ENCODE peak calls at places on chromosomes 7 and 10, in five cellular contexts. K is lower lobe of right lung, T is kidney, F is colonic mucosa, V is PC-9. Z is an unnamed sample.

GRCh38 chr7:64294701-64295420 is 18.9 kb upstream of the ZNF736 start:
- DNase-seq in K (no peak), T (no peak), F (no peak), V (no peak), Z (peak; percentile 32)

GRCh38 chr10:124081547-124082140 is 11.8 kb downstream of the CHST15 start:
- DNase-seq in K (peak; percentile 14), T (no peak), F (no peak), V (no peak), Z (no peak)

GRCh38 chr10:47309403-47310089 is 9.5 kb downstream of the GDF10 start:
- DNase-seq in K (no peak), T (no peak), F (no peak), V (no peak), Z (no peak)

GRCh38 chr10:21173964-21174669 is 277.0 kb upstream of the NEBL start:
- DNase-seq in K (peak; percentile 92), T (peak; percentile 95), F (peak; percentile 65), V (peak; percentile 71), Z (no peak)

GRCh38 chr7:144784943-144785342 is 50.9 kb downstream of the TPK1 start:
- DNase-seq in K (no peak), T (no peak), F (no peak), V (no peak), Z (peak; percentile 69)

GRCh38 chr7:95840953-95841950 is 68.9 kb downstream of the DYNC1I1 start:
- DNase-seq in K (no peak), T (no peak), F (no peak), V (no peak), Z (no peak)

GRCh38 chr10:6465854-6466524 is 114.1 kb downstream of the PRKCQ start:
- DNase-seq in K (no peak), T (no peak), F (no peak), V (no peak), Z (no peak)

GRCh38 chr10:36802523-36803153 is 322.8 kb upstream of the ANKRD30A start:
- DNase-seq in K (no peak), T (no peak), F (no peak), V (no peak), Z (no peak)

GRCh38 chr7:1369856-1370657 is 89.2 kb downstream of the MICALL2 start:
- DNase-seq in K (no peak), T (peak; percentile 54), F (no peak), V (no peak), Z (no peak)

GRCh38 chr7:94245500-94245899 is 149.2 kb upstream of the COL1A2 start:
- DNase-seq in K (no peak), T (no peak), F (no peak), V (no peak), Z (no peak)

GRCh38 chr10:125148576-125148975 is 11.8 kb downstream of the CTBP2 start:
- DNase-seq in K (no peak), T (no peak), F (no peak), V (no peak), Z (no peak)

GRCh38 chr10:80356563-80356999 is at the start of the genes DYDC1 and DYDC2:
- DNase-seq in K (peak; percentile 83), T (peak; percentile 82), F (peak; percentile 45), V (no peak), Z (no peak)

GRCh38 chr10:34613491-34613890 is 201.6 kb downstream of the PARD3 start:
- DNase-seq in K (no peak), T (no peak), F (no peak), V (no peak), Z (no peak)

GRCh38 chr7:149832332-149833041 is 5.7 kb upstream of the ZNF862 start:
- DNase-seq in K (peak; percentile 31), T (peak; percentile 57), F (no peak), V (no peak), Z (no peak)

GRCh38 chr10:22230331-22230833 is 12.6 kb upstream of the EBLN1 start:
- DNase-seq in K (no peak), T (no peak), F (peak; percentile 37), V (no peak), Z (no peak)

GRCh38 chr10:905503-905902 is 26.0 kb downstream of the LARP4B start:
- DNase-seq in K (no peak), T (no peak), F (no peak), V (no peak), Z (no peak)

GRCh38 chr7:109246330-109247077 is 676.8 kb downstream of the DNAJB9 start:
- DNase-seq in K (no peak), T (no peak), F (no peak), V (peak; percentile 59), Z (no peak)

GRCh38 chr7:6656413-6656812 is 19.3 kb downstream of the ZNF316 start:
- DNase-seq in K (no peak), T (peak; percentile 37), F (no peak), V (no peak), Z (no peak)

GRCh38 chr7:123687727-123688126 is 32.1 kb downstream of the LMOD2 start:
- DNase-seq in K (no peak), T (no peak), F (no peak), V (no peak), Z (no peak)

GRCh38 chr7:104758504-104758903 is 255.5 kb upstream of the KMT2E start:
- DNase-seq in K (no peak), T (no peak), F (no peak), V (no peak), Z (no peak)

GRCh38 chr10:82213784-82214183 is 338.8 kb downstream of the NRG3 start:
- DNase-seq in K (no peak), T (no peak), F (no peak), V (no peak), Z (no peak)

GRCh38 chr10:44960482-44961230 is 1.1 kb downstream of the RASSF4 start:
- DNase-seq in K (no peak), T (no peak), F (peak; percentile 29), V (no peak), Z (peak; percentile 59)

GRCh38 chr7:150994141-150994837 is 3.5 kb downstream of the NOS3 start:
- DNase-seq in K (no peak), T (peak; percentile 83), F (no peak), V (no peak), Z (no peak)

GRCh38 chr7:111088328-111088727 is 2.6 kb upstream of the LRRN3 start:
- DNase-seq in K (no peak), T (no peak), F (no peak), V (no peak), Z (no peak)

GRCh38 chr7:111091623-111092370 is 870 bp downstream of the LRRN3 start:
- DNase-seq in K (no peak), T (no peak), F (no peak), V (no peak), Z (no peak)

GRCh38 chr7:111092406-111093160 is 1.7 kb downstream of the LRRN3 start:
- DNase-seq in K (no peak), T (no peak), F (no peak), V (no peak), Z (no peak)

GRCh38 chr7:111089822-111090426 is 1.0 kb upstream of the LRRN3 start:
- DNase-seq in K (no peak), T (no peak), F (no peak), V (no peak), Z (no peak)

DNA sequence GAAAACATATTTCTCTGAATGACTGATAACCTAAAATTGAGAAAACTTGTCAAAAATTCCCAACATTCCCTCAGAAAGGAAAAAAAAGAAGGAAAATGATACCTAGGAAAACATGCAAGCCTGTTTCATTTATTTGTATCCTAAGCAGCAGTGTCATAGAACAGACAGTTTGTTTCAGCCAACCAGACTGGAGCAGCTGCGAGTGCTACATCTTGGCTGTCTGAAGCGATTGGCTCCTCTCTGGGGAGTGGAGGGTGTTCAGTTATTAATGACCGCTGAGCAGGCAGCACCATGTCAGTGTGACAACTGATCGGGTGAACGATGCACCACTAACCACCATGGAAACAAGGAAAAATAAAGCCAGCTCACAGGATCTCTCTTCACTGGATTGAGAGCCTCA is at the start of gene LRRN3:
- DNase-seq in K (no peak), T (no peak), F (no peak), V (no peak), Z (no peak)
- H3K4me3 ChIP-seq in K (peak within 1 kb of the TSS; percentile 43), T (peak within 1 kb of the TSS; percentile 13), F (no peak within 1 kb of the TSS), V (no peak within 1 kb of the TSS), Z (peak within 1 kb of the TSS; percentile 55)

DNA sequence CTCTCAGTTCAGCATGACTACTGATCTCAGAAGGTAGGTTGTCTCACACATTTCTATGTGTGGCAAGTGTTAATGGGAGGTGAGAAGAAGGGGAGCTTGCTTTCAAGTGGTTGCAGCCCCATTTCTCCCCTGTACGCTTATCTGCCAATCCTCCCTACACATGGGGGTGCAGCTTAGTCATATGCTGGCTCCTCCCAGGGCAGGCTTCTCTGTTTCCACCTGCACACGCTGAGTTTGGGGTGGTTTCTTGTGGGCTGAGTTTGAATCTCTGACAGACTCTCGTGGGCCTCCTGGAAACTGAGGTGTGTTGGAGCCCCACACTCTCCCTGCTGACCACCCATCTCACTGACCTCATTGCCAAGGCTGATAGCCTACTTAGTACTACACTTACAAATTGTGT is 435.8 kb upstream of the MTPN start:
- DNase-seq in K (no peak), T (no peak), F (no peak), V (no peak), Z (no peak)
- H3K4me3 ChIP-seq in K (no peak overlapping the region), T (no peak overlapping the region), F (no peak overlapping the region), V (no peak overlapping the region), Z (no peak overlapping the region)

GRCh38 chr10:117884592-117884991 is 162.1 kb downstream of the RAB11FIP2 start:
- DNase-seq in K (no peak), T (no peak), F (no peak), V (no peak), Z (no peak)
- H3K4me3 ChIP-seq in K (no peak overlapping the region), T (no peak overlapping the region), F (no peak overlapping the region), V (no peak overlapping the region), Z (no peak overlapping the region)

DNA sequence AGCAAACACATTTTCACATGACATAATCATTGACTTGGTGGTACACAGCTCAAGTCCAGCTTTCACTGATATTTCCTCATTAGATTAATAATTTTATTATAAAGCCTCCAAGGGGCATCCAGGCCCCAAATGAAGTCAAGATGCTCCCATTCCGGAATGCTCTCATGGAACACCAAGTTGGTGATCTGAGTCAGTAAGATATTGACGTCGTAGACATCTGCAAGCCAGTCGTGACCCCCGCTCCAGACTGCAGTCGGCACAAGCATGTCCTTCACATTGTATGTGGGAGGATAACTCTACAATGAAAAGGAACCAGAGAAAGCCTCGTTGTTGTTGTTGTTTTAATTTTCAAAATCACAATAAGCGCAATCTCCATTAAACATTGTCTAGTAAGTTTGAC is 7.6 kb upstream of the CH25H start:
- DNase-seq in K (no peak), T (no peak), F (no peak), V (no peak), Z (no peak)
- H3K4me3 ChIP-seq in K (no peak overlapping the region), T (no peak overlapping the region), F (no peak overlapping the region), V (no peak overlapping the region), Z (no peak overlapping the region)

GRCh38 chr7:115127399-115128021 is 205.6 kb downstream of the MDFIC start:
- DNase-seq in K (no peak), T (no peak), F (no peak), V (peak; percentile 47), Z (no peak)
- H3K4me3 ChIP-seq in K (no peak overlapping the region), T (no peak overlapping the region), F (no peak overlapping the region), V (no peak overlapping the region), Z (no peak overlapping the region)

DNA sequence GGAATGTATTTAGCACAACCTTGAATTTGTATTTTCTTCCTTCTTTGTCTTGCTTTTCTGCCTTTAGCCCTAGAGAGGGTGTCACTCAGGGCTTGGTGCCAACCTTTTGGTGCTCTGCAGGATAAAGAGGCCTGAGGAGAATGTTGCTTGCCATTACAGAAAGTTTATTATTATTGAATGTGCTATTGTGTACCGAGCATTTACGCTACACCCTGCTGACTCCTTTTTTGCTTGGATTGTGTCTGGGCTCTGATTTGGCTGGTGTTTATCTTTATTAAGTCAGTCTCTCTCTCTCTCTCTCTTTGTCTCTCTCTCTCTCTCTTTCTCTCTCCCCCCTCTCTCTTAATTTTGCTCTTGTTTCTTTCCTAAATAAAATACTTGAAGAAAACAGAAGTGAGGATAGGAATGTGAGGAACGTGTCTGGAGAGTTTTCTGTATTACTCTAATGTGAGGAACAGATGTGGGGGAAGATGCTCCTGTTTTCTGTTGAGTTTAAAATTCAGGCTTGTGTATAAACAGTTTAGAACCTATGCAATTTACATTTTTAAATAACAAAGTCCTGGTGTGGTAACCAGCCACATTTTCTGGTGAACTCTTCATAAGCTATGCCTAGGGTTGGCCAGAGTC is 284.3 kb upstream of the PHYHIPL start:
- DNase-seq in K (no peak), T (no peak), F (no peak), V (no peak), Z (no peak)
- H3K4me3 ChIP-seq in K (no peak overlapping the region), T (no peak overlapping the region), F (no peak overlapping the region), V (no peak overlapping the region), Z (no peak overlapping the region)